ENCODE peak calls at places on chromosomes 1 and 21, in seven cellular contexts. One of them, this sample, is unnamed. For H3K4me1, the result is how much of the 10 kb centered on the place peaks cover.

GRCh38 chr1:16117369-16117768 is 38.5 kb downstream of the EPHA2 start:
- DNase-seq in OCI-LY7: no peak
- DNase-seq in colonic mucosa: no peak
- DNase-seq in IMR-90: no peak
- DNase-seq in left lung: no peak
- DNase-seq in stomach: no peak
- DNase-seq in DND-41: no peak
- DNase-seq in this sample: no peak

GRCh38 chr1:30378991-30379581 is 344.3 kb downstream of the MATN1 start:
- DNase-seq in OCI-LY7: peak
- DNase-seq in colonic mucosa: no peak
- DNase-seq in IMR-90: peak
- DNase-seq in left lung: no peak
- DNase-seq in stomach: peak
- DNase-seq in DND-41: peak
- DNase-seq in this sample: no peak

GRCh38 chr1:241225741-241226140 is 131.3 kb downstream of the RGS7 start:
- DNase-seq in OCI-LY7: no peak
- DNase-seq in colonic mucosa: no peak
- DNase-seq in IMR-90: no peak
- DNase-seq in left lung: no peak
- DNase-seq in stomach: no peak
- DNase-seq in DND-41: no peak
- DNase-seq in this sample: no peak

GRCh38 chr1:245797592-245798366 is 643.0 kb downstream of the KIF26B start:
- DNase-seq in OCI-LY7: peak
- DNase-seq in colonic mucosa: no peak
- DNase-seq in IMR-90: no peak
- DNase-seq in left lung: no peak
- DNase-seq in stomach: no peak
- DNase-seq in DND-41: peak
- DNase-seq in this sample: no peak

GRCh38 chr1:20063861-20064292 is 6.1 kb upstream of the PLA2G5 start:
- DNase-seq in OCI-LY7: no peak
- DNase-seq in colonic mucosa: no peak
- DNase-seq in IMR-90: peak
- DNase-seq in left lung: no peak
- DNase-seq in stomach: no peak
- DNase-seq in DND-41: no peak
- DNase-seq in this sample: no peak

GRCh38 chr1:207628776-207629175 is 16.2 kb upstream of the CR1L start:
- DNase-seq in OCI-LY7: no peak
- DNase-seq in colonic mucosa: no peak
- DNase-seq in IMR-90: no peak
- DNase-seq in left lung: no peak
- DNase-seq in stomach: no peak
- DNase-seq in DND-41: no peak
- DNase-seq in this sample: no peak

GRCh38 chr1:232988572-232989040 is 38.2 kb downstream of the NTPCR start:
- DNase-seq in OCI-LY7: no peak
- DNase-seq in colonic mucosa: no peak
- DNase-seq in IMR-90: peak
- DNase-seq in left lung: no peak
- DNase-seq in stomach: no peak
- DNase-seq in DND-41: no peak
- DNase-seq in this sample: no peak

GRCh38 chr1:176567190-176567794 is 104.3 kb downstream of the PAPPA2 start:
- DNase-seq in OCI-LY7: no peak
- DNase-seq in colonic mucosa: no peak
- DNase-seq in IMR-90: peak
- DNase-seq in left lung: no peak
- DNase-seq in stomach: no peak
- DNase-seq in DND-41: no peak
- DNase-seq in this sample: no peak

GRCh38 chr1:100866041-100866900 is 28.4 kb downstream of the EXTL2 start:
- DNase-seq in OCI-LY7: peak
- DNase-seq in colonic mucosa: no peak
- DNase-seq in IMR-90: peak
- DNase-seq in left lung: no peak
- DNase-seq in stomach: no peak
- DNase-seq in DND-41: no peak
- DNase-seq in this sample: no peak

GRCh38 chr1:231187556-231187955 is 25.7 kb downstream of the TRIM67 start:
- DNase-seq in OCI-LY7: no peak
- DNase-seq in colonic mucosa: no peak
- DNase-seq in IMR-90: no peak
- DNase-seq in left lung: no peak
- DNase-seq in stomach: no peak
- DNase-seq in DND-41: no peak
- DNase-seq in this sample: no peak

GRCh38 chr1:232306269-232306911 is 323.5 kb downstream of the SIPA1L2 start:
- DNase-seq in OCI-LY7: no peak
- DNase-seq in colonic mucosa: peak
- DNase-seq in IMR-90: no peak
- DNase-seq in left lung: peak
- DNase-seq in stomach: peak
- DNase-seq in DND-41: no peak
- DNase-seq in this sample: peak

GRCh38 chr1:205672395-205672889 is 7.9 kb downstream of the SLC45A3 start:
- DNase-seq in OCI-LY7: no peak
- DNase-seq in colonic mucosa: no peak
- DNase-seq in IMR-90: no peak
- DNase-seq in left lung: no peak
- DNase-seq in stomach: no peak
- DNase-seq in DND-41: no peak
- DNase-seq in this sample: no peak

GRCh38 chr1:228401782-228402637 is 4.6 kb downstream of the TRIM11 start:
- DNase-seq in OCI-LY7: no peak
- DNase-seq in colonic mucosa: no peak
- DNase-seq in IMR-90: no peak
- DNase-seq in left lung: peak
- DNase-seq in stomach: no peak
- DNase-seq in DND-41: no peak
- DNase-seq in this sample: no peak

GRCh38 chr1:84268346-84268745 is 33.2 kb upstream of the SAMD13 start:
- DNase-seq in OCI-LY7: no peak
- DNase-seq in colonic mucosa: no peak
- DNase-seq in IMR-90: no peak
- DNase-seq in left lung: no peak
- DNase-seq in stomach: no peak
- DNase-seq in DND-41: no peak
- DNase-seq in this sample: no peak

GRCh38 chr21:40053007-40053406 is 185.8 kb downstream of the PCP4 start:
- DNase-seq in OCI-LY7: no peak
- DNase-seq in colonic mucosa: no peak
- DNase-seq in IMR-90: no peak
- DNase-seq in left lung: peak
- DNase-seq in stomach: no peak
- DNase-seq in DND-41: no peak
- DNase-seq in this sample: peak

GRCh38 chr21:35319684-35320083 is 270.6 kb upstream of the RUNX1 start:
- DNase-seq in OCI-LY7: no peak
- DNase-seq in colonic mucosa: no peak
- DNase-seq in IMR-90: no peak
- DNase-seq in left lung: no peak
- DNase-seq in stomach: no peak
- DNase-seq in DND-41: no peak
- DNase-seq in this sample: no peak

GRCh38 chr1:203471841-203472240 is 3.8 kb upstream of the PRELP start:
- DNase-seq in OCI-LY7: no peak
- DNase-seq in colonic mucosa: no peak
- DNase-seq in IMR-90: no peak
- DNase-seq in left lung: no peak
- DNase-seq in stomach: no peak
- DNase-seq in DND-41: no peak
- DNase-seq in this sample: no peak

GRCh38 chr1:46002751-46003150 is 129.7 kb downstream of the PIK3R3 start:
- DNase-seq in OCI-LY7: no peak
- DNase-seq in colonic mucosa: no peak
- DNase-seq in IMR-90: no peak
- DNase-seq in left lung: no peak
- DNase-seq in stomach: no peak
- DNase-seq in DND-41: no peak
- DNase-seq in this sample: no peak

GRCh38 chr21:44947930-44948331 is 8.1 kb downstream of the SLX9 start:
- DNase-seq in OCI-LY7: no peak
- DNase-seq in colonic mucosa: no peak
- DNase-seq in IMR-90: no peak
- DNase-seq in left lung: peak
- DNase-seq in stomach: no peak
- DNase-seq in DND-41: no peak
- DNase-seq in this sample: no peak

GRCh38 chr1:53942149-53942957 is 3.1 kb downstream of the IFT25 start:
- DNase-seq in OCI-LY7: no peak
- DNase-seq in colonic mucosa: no peak
- DNase-seq in IMR-90: no peak
- DNase-seq in left lung: no peak
- DNase-seq in stomach: no peak
- DNase-seq in DND-41: no peak
- DNase-seq in this sample: no peak

GRCh38 chr1:55337801-55338447 is 122.8 kb upstream of the USP24 start:
- DNase-seq in OCI-LY7: peak
- DNase-seq in colonic mucosa: peak
- DNase-seq in IMR-90: peak
- DNase-seq in left lung: no peak
- DNase-seq in stomach: no peak
- DNase-seq in DND-41: no peak
- DNase-seq in this sample: no peak

GRCh38 chr1:160625725-160626498 is 20.9 kb downstream of the SLAMF1 start:
- DNase-seq in OCI-LY7: no peak
- DNase-seq in colonic mucosa: no peak
- DNase-seq in IMR-90: no peak
- DNase-seq in left lung: no peak
- DNase-seq in stomach: no peak
- DNase-seq in DND-41: no peak
- DNase-seq in this sample: no peak

GRCh38 chr1:246151796-246152434 is 355.2 kb downstream of the SMYD3 start:
- DNase-seq in OCI-LY7: no peak
- DNase-seq in colonic mucosa: no peak
- DNase-seq in IMR-90: peak
- DNase-seq in left lung: no peak
- DNase-seq in stomach: no peak
- DNase-seq in DND-41: no peak
- DNase-seq in this sample: no peak

GRCh38 chr1:212219679-212220463 is 65.3 kb upstream of the PPP2R5A start:
- DNase-seq in OCI-LY7: no peak
- DNase-seq in colonic mucosa: no peak
- DNase-seq in IMR-90: peak
- DNase-seq in left lung: no peak
- DNase-seq in stomach: no peak
- DNase-seq in DND-41: no peak
- DNase-seq in this sample: no peak

DNA sequence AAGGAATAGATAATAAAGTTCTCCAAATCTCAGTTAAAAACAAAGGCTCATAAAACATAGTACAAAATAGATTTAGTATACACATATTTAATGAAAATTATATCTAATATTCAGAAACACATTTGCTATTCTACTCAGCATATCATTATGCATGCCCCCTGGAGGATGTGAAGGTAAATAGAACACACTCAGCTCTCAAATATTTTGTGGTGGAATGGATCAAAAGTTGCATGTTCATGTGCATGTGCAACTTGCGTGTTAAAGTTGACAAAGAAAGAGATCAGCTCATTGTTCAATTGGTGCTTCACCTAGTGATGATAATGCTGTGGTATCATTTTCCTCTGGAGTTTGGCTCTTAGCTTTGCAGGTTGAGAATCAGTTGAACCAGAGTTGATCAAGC is 4.9 kb upstream of the ZNF644 start:
- DNase-seq in OCI-LY7: no peak
- DNase-seq in colonic mucosa: no peak
- DNase-seq in IMR-90: peak
- DNase-seq in left lung: no peak
- DNase-seq in stomach: no peak
- DNase-seq in DND-41: no peak
- DNase-seq in this sample: no peak
- TF ChIP-seq CTCF in OCI-LY7: peak
- TF ChIP-seq CTCF in colonic mucosa: peak
- TF ChIP-seq CTCF in IMR-90: peak
- TF ChIP-seq CTCF in left lung: no peak
- TF ChIP-seq CTCF in stomach: no peak
- TF ChIP-seq CTCF in DND-41: peak
- TF ChIP-seq CTCF in this sample: no peak

DNA sequence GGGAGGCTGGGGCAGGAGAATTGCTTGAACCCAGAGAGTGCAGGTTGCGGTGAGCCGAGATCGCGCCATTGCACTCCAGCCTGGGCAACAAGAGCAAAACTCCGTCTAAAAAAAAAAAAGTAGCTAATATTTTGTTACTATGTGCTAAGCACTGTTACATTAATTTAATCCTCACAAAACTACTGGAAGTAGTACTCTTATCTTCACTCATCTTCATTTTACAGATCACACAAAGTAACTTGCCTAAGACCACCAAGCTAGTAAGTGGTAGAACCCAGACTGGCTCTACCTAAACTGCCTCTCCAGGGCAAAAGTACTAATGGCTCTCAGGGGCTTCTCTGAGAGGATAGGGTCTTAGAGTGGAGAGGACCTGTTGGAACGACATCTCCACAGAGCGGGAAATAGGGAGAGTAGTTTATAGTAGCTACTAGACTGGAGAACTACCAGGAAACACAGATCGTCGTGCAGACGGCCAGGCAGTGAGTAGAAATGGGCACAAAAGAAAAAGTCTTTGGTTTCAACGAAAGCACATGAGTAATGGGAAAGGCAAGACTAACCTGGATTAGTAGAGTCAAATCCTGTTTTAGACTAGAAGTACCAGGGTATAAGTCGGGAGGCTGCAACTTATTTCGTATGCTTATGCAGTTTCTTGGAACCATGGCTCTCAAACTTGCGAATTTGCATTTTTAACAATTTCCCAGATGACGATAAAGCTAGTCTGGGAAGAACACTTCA is 1.4 kb downstream of the CLCC1 start:
- DNase-seq in OCI-LY7: no peak
- DNase-seq in colonic mucosa: peak
- DNase-seq in IMR-90: no peak
- DNase-seq in left lung: no peak
- DNase-seq in stomach: no peak
- DNase-seq in DND-41: no peak
- DNase-seq in this sample: no peak
- H3K4me1 ChIP-seq in OCI-LY7: under half
- H3K4me1 ChIP-seq in colonic mucosa: under half
- H3K4me1 ChIP-seq in IMR-90: under half
- H3K4me1 ChIP-seq in left lung: under half
- H3K4me1 ChIP-seq in stomach: under half
- H3K4me1 ChIP-seq in DND-41: under half
- H3K4me1 ChIP-seq in this sample: under half

GRCh38 chr1:229972600-229973296 is 94.3 kb upstream of the GALNT2 start:
- DNase-seq in OCI-LY7: peak
- DNase-seq in colonic mucosa: no peak
- DNase-seq in IMR-90: no peak
- DNase-seq in left lung: no peak
- DNase-seq in stomach: no peak
- DNase-seq in DND-41: no peak
- DNase-seq in this sample: no peak
- TF ChIP-seq CTCF in OCI-LY7: peak
- TF ChIP-seq CTCF in colonic mucosa: peak
- TF ChIP-seq CTCF in IMR-90: peak
- TF ChIP-seq CTCF in left lung: no peak
- TF ChIP-seq CTCF in stomach: peak
- TF ChIP-seq CTCF in DND-41: peak
- TF ChIP-seq CTCF in this sample: peak

GRCh38 chr1:8718878-8719361 is 98.5 kb downstream of the RERE start:
- DNase-seq in OCI-LY7: no peak
- DNase-seq in colonic mucosa: no peak
- DNase-seq in IMR-90: no peak
- DNase-seq in left lung: no peak
- DNase-seq in stomach: no peak
- DNase-seq in DND-41: no peak
- DNase-seq in this sample: no peak
- H3K4me1 ChIP-seq in OCI-LY7: half or more
- H3K4me1 ChIP-seq in colonic mucosa: under half
- H3K4me1 ChIP-seq in IMR-90: under half
- H3K4me1 ChIP-seq in left lung: under half
- H3K4me1 ChIP-seq in stomach: under half
- H3K4me1 ChIP-seq in DND-41: under half
- H3K4me1 ChIP-seq in this sample: under half

This sample was measured in body of pancreas.